ENCODE peak calls at places on chromosomes 7 and 10, in four cellular contexts. One of them, this sample, is unnamed.

GRCh38 chr10:12397147-12397896 is 48.0 kb downstream of the CAMK1D start:
- DNase-seq in IMR-90: no peak
- DNase-seq in GM12878: no peak
- DNase-seq in K562: no peak
- DNase-seq in this sample: no peak

GRCh38 chr10:30052062-30052461 is 7.3 kb downstream of the JCAD start:
- DNase-seq in IMR-90: peak; percentile 80
- DNase-seq in GM12878: no peak
- DNase-seq in K562: no peak
- DNase-seq in this sample: no peak

GRCh38 chr7:111730476-111731300 is 168.4 kb upstream of the IMMP2L start:
- DNase-seq in IMR-90: peak; percentile 47
- DNase-seq in GM12878: no peak
- DNase-seq in K562: peak; percentile 65
- DNase-seq in this sample: peak; percentile 18

GRCh38 chr10:10589540-10589939 is 428.1 kb upstream of the CELF2 start:
- DNase-seq in IMR-90: peak; percentile 92
- DNase-seq in GM12878: no peak
- DNase-seq in K562: no peak
- DNase-seq in this sample: peak; percentile 56

GRCh38 chr7:148727501-148728278 is 29.0 kb downstream of the CUL1 start:
- DNase-seq in IMR-90: no peak
- DNase-seq in GM12878: no peak
- DNase-seq in K562: no peak
- DNase-seq in this sample: no peak

GRCh38 chr10:101525848-101526247 is 62.2 kb downstream of the POLL start:
- DNase-seq in IMR-90: no peak
- DNase-seq in GM12878: no peak
- DNase-seq in K562: no peak
- DNase-seq in this sample: no peak

GRCh38 chr7:94030634-94031033 is 26.5 kb upstream of the BET1 start:
- DNase-seq in IMR-90: no peak
- DNase-seq in GM12878: no peak
- DNase-seq in K562: no peak
- DNase-seq in this sample: no peak

GRCh38 chr10:6579193-6579903 is 728 bp downstream of the PRKCQ start:
- DNase-seq in IMR-90: no peak
- DNase-seq in GM12878: no peak
- DNase-seq in K562: no peak
- DNase-seq in this sample: no peak

GRCh38 chr10:2529945-2530344 is 537.4 kb upstream of the PFKP start:
- DNase-seq in IMR-90: no peak
- DNase-seq in GM12878: no peak
- DNase-seq in K562: no peak
- DNase-seq in this sample: no peak

GRCh38 chr10:14740684-14741247 is 33.9 kb downstream of the FAM107B start:
- DNase-seq in IMR-90: peak; percentile 28
- DNase-seq in GM12878: no peak
- DNase-seq in K562: no peak
- DNase-seq in this sample: peak; percentile 8

GRCh38 chr10:103693070-103693811 is 162.1 kb downstream of the SH3PXD2A start:
- DNase-seq in IMR-90: no peak
- DNase-seq in GM12878: no peak
- DNase-seq in K562: peak; percentile 76
- DNase-seq in this sample: no peak

GRCh38 chr10:60828489-60828852 is 50.2 kb downstream of the CDK1 start:
- DNase-seq in IMR-90: peak; percentile 42
- DNase-seq in GM12878: no peak
- DNase-seq in K562: no peak
- DNase-seq in this sample: peak; percentile 96

GRCh38 chr10:108561649-108562048 is 1361.7 kb downstream of the XPNPEP1 start:
- DNase-seq in IMR-90: no peak
- DNase-seq in GM12878: no peak
- DNase-seq in K562: no peak
- DNase-seq in this sample: no peak

GRCh38 chr7:7786595-7786994 is 68.2 kb upstream of the RPA3 start:
- DNase-seq in IMR-90: no peak
- DNase-seq in GM12878: no peak
- DNase-seq in K562: no peak
- DNase-seq in this sample: no peak

GRCh38 chr7:494906-495305 is 24.7 kb downstream of the PDGFA start:
- DNase-seq in IMR-90: no peak
- DNase-seq in GM12878: no peak
- DNase-seq in K562: no peak
- DNase-seq in this sample: no peak

GRCh38 chr7:117110480-117111315 is 157.4 kb downstream of the ST7 start:
- DNase-seq in IMR-90: no peak
- DNase-seq in GM12878: peak; percentile 70
- DNase-seq in K562: no peak
- DNase-seq in this sample: peak; percentile 80

GRCh38 chr7:4613855-4614548 is 68.1 kb upstream of the FOXK1 start:
- DNase-seq in IMR-90: peak; percentile 75
- DNase-seq in GM12878: no peak
- DNase-seq in K562: no peak
- DNase-seq in this sample: no peak

GRCh38 chr10:69728335-69728861 is 73.3 kb upstream of the COL13A1 start:
- DNase-seq in IMR-90: peak; percentile 80
- DNase-seq in GM12878: no peak
- DNase-seq in K562: no peak
- DNase-seq in this sample: peak; percentile 87

GRCh38 chr7:1898628-1899185 is 228.6 kb downstream of the ELFN1 start:
- DNase-seq in IMR-90: no peak
- DNase-seq in GM12878: no peak
- DNase-seq in K562: no peak
- DNase-seq in this sample: no peak

GRCh38 chr10:13659887-13660544 is 73.3 kb downstream of the PRPF18 start:
- DNase-seq in IMR-90: peak; percentile 50
- DNase-seq in GM12878: peak; percentile 17
- DNase-seq in K562: peak; percentile 79
- DNase-seq in this sample: peak; percentile 59

GRCh38 chr7:124918662-124919061 is 11.0 kb downstream of the POT1 start:
- DNase-seq in IMR-90: peak; percentile 2
- DNase-seq in GM12878: no peak
- DNase-seq in K562: no peak
- DNase-seq in this sample: no peak

GRCh38 chr7:99380823-99381663 is 6.5 kb downstream of the ARPC1B start:
- DNase-seq in IMR-90: no peak
- DNase-seq in GM12878: peak; percentile 88
- DNase-seq in K562: no peak
- DNase-seq in this sample: no peak

DNA sequence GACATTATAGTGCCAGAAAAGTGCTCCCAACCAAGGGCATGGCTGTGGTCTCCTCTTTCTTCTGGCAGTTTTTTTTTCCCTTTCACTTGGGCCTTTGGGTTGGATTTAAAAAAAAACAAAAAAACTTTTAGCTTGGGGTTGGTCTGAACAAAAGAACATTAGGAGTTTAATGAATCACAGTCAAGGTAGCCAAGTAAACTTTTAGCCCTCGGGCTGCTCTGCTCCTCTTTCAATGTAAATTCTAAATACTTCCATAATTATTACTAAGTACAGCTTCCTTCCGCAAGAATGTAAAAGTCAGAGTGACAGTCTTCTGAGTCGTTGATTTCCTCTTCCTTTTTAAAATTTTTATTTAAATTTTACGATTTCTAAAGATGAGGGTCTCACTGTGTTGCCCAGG is 79.2 kb downstream of the NRF1 start:
- DNase-seq in IMR-90: peak; percentile 27
- DNase-seq in GM12878: no peak
- DNase-seq in K562: no peak
- DNase-seq in this sample: peak; percentile 4
- TF ChIP-seq FOS in IMR-90: no peak
- TF ChIP-seq FOS in GM12878: no peak
- TF ChIP-seq FOS in K562: no peak
- TF ChIP-seq FOS in this sample: peak; percentile 42

GRCh38 chr7:40542982-40543741 is 408.4 kb downstream of the SUGCT start:
- DNase-seq in IMR-90: peak; percentile 17
- DNase-seq in GM12878: no peak
- DNase-seq in K562: no peak
- DNase-seq in this sample: no peak

GRCh38 chr7:40545739-40546138 is 410.9 kb downstream of the SUGCT start:
- DNase-seq in IMR-90: no peak
- DNase-seq in GM12878: no peak
- DNase-seq in K562: no peak
- DNase-seq in this sample: no peak

GRCh38 chr7:40546616-40547501 is 412.1 kb downstream of the SUGCT start:
- DNase-seq in IMR-90: peak; percentile 40
- DNase-seq in GM12878: no peak
- DNase-seq in K562: no peak
- DNase-seq in this sample: peak; percentile 4

GRCh38 chr7:40544932-40545331 is 410.1 kb downstream of the SUGCT start:
- DNase-seq in IMR-90: peak; percentile 56
- DNase-seq in GM12878: no peak
- DNase-seq in K562: no peak
- DNase-seq in this sample: no peak

DNA sequence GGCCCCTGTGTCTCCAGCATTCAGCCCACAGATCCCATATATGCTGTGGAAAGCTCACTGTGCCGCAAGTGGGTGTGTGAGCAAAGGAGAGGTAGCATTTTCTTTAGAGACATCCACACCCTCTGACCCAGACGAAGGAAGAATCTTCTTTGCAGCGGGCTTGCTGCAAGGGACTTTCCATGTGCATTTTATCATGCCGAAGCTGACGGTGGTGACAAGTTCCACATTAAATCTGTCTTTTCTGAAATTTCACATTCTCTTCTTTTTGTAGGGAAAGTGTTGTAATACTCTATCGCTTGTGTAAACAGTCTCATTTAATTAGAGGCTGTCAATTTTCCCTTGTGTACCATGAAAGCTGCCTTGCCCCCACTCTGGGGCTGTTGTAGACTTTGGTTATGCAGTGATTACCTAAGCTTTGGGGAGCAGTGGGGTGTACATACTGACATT is 409.5 kb downstream of the SUGCT start:
- DNase-seq in IMR-90: no peak
- DNase-seq in GM12878: no peak
- DNase-seq in K562: no peak
- DNase-seq in this sample: no peak
- TF ChIP-seq FOS in IMR-90: no peak
- TF ChIP-seq FOS in GM12878: no peak
- TF ChIP-seq FOS in K562: no peak
- TF ChIP-seq FOS in this sample: no peak

GRCh38 chr10:21919117-21919516 is 84.4 kb downstream of the DNAJC1 start:
- DNase-seq in IMR-90: no peak
- DNase-seq in GM12878: no peak
- DNase-seq in K562: no peak
- DNase-seq in this sample: no peak
- TF ChIP-seq FOS in IMR-90: no peak
- TF ChIP-seq FOS in GM12878: no peak
- TF ChIP-seq FOS in K562: no peak
- TF ChIP-seq FOS in this sample: no peak

GRCh38 chr10:66929375-66929774 is 3.5 kb downstream of the LRRTM3 start:
- DNase-seq in IMR-90: no peak
- DNase-seq in GM12878: no peak
- DNase-seq in K562: no peak
- DNase-seq in this sample: no peak
- TF ChIP-seq FOS in IMR-90: no peak
- TF ChIP-seq FOS in GM12878: no peak
- TF ChIP-seq FOS in K562: no peak
- TF ChIP-seq FOS in this sample: no peak

GRCh38 chr7:135499818-135500217 is 10.1 kb downstream of the CNOT4 start:
- DNase-seq in IMR-90: no peak
- DNase-seq in GM12878: no peak
- DNase-seq in K562: no peak
- DNase-seq in this sample: no peak

DNA sequence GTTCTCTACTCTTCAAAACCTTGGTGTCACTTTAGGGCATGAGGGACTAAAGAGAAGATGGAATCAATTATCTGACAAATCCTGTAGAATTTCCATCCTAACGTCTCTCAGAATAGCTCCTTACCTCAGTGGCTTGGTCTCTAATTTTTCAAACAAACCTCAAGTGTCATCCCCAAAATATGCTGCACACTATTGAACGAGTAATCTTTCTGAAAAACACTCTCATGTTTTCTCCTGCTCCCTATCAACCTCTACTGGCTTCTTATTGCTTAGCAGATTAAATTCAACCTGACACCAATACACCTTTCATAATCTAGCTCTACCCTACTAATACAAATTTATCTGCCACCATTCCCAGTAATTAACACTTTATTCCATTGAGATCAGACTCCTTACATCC is 8.5 kb downstream of the CNOT4 start:
- DNase-seq in IMR-90: peak; percentile 58
- DNase-seq in GM12878: no peak
- DNase-seq in K562: no peak
- DNase-seq in this sample: no peak
- TF ChIP-seq FOS in IMR-90: no peak
- TF ChIP-seq FOS in GM12878: no peak
- TF ChIP-seq FOS in K562: no peak
- TF ChIP-seq FOS in this sample: no peak

DNA sequence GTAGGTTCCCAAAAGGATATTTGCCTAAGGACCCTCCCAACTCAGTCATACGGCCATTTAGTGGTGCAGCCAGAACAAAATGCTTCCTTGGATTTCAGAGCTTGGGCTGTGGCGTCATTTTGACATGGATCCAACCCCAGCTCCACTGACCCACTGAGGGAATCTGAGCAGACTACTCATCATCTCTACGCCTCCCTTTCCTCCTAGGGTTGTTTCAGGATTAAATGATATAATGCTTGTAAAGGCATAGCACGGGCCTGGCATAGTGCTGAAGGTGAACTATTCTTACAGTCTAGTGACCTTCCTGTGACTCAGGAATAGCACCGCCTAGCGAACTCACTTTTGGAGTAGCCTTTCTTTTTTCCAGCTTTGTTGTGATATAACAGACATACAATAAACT is 70.3 kb upstream of the LOXL4 start:
- DNase-seq in IMR-90: peak; percentile 23
- DNase-seq in GM12878: no peak
- DNase-seq in K562: no peak
- DNase-seq in this sample: no peak
- TF ChIP-seq FOS in IMR-90: no peak
- TF ChIP-seq FOS in GM12878: no peak
- TF ChIP-seq FOS in K562: no peak
- TF ChIP-seq FOS in this sample: no peak

DNA sequence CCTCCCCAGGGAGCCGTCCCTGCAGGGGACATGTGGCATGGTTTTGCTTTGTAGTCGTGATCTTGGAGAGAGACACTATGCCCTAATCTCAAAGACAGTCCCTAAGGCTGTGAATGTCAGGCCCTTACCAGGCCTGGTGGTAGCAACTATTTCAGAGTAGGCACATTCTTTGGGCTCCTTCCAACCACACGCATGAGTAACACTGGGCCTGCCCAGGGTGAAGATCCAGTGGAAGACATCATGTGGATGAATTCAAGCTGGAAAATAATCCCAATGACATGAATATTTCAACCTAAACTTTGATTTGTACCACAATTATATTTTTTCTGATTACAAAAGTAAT is 39.5 kb upstream of the INSIG1 start:
- DNase-seq in IMR-90: peak; percentile 79
- DNase-seq in GM12878: no peak
- DNase-seq in K562: no peak
- DNase-seq in this sample: peak; percentile 12
- TF ChIP-seq FOS in IMR-90: peak; percentile 13
- TF ChIP-seq FOS in GM12878: no peak
- TF ChIP-seq FOS in K562: no peak
- TF ChIP-seq FOS in this sample: no peak

This sample was measured in endothelial cell of umbilical vein.